ENCODE peak calls at places on chromosomes 5 and 9, in eight cellular contexts. F, A, Z, D, N, V, C and X are unnamed samples.

GRCh38 chr9:75063556-75064305 is 24.2 kb downstream of the NMRK1 start:
- DNase-seq in F (peak), D (no peak), N (no peak), A (peak), Z (no peak), C (no peak), V (no peak), X (no peak)

GRCh38 chr9:100324594-100325200 is 28.0 kb downstream of the TEX10 start:
- DNase-seq in N (no peak), C (peak), A (peak), Z (no peak), D (no peak), V (no peak), F (peak), X (no peak)

GRCh38 chr9:6575324-6575758 is 70.2 kb downstream of the GLDC start:
- DNase-seq in N (no peak), V (no peak), F (no peak), Z (no peak), A (no peak), C (no peak), D (no peak), X (no peak)

GRCh38 chr5:140468188-140468587 is 66.6 kb downstream of the ANKHD1 start:
- DNase-seq in A (peak), C (no peak), V (no peak), Z (no peak), D (no peak), F (peak), N (no peak), X (no peak)

GRCh38 chr9:68505681-68506409 is 34.8 kb downstream of the TMEM252 start:
- DNase-seq in C (no peak), D (no peak), N (no peak), A (no peak), Z (no peak), F (peak), V (no peak), X (no peak)

GRCh38 chr5:111158105-111158744 is 66.0 kb upstream of the CAMK4 start:
- DNase-seq in N (peak), A (peak), F (peak), D (peak), Z (peak), C (peak), V (peak), X (peak)

GRCh38 chr9:2722715-2723114 is 5.4 kb downstream of the KCNV2 start:
- DNase-seq in F (peak), N (no peak), V (no peak), C (no peak), Z (no peak), A (peak), D (no peak), X (peak)

GRCh38 chr5:157263586-157264090 is 2.3 kb upstream of the CYFIP2 start:
- DNase-seq in V (no peak), D (no peak), Z (no peak), C (no peak), F (no peak), N (no peak), A (no peak), X (no peak)

GRCh38 chr5:137075163-137075970 is 423.8 kb downstream of the SPOCK1 start:
- DNase-seq in F (peak), A (no peak), D (peak), N (peak), C (peak), Z (peak), V (peak), X (no peak)

GRCh38 chr9:98558575-98558974 is 150.2 kb downstream of the GABBR2 start:
- DNase-seq in N (no peak), C (no peak), A (no peak), V (peak), D (no peak), F (peak), Z (no peak), X (no peak)

GRCh38 chr5:164809831-164810230 is 1304.4 kb downstream of the MAT2B start:
- DNase-seq in Z (no peak), C (no peak), D (no peak), F (no peak), N (no peak), V (no peak), A (peak), X (no peak)

GRCh38 chr9:99120256-99120655 is 15.3 kb downstream of the TGFBR1 start:
- DNase-seq in F (no peak), V (no peak), C (no peak), D (no peak), A (no peak), Z (no peak), N (no peak), X (no peak)

GRCh38 chr9:1434082-1434481 is 383.9 kb downstream of the DMRT2 start:
- DNase-seq in V (no peak), C (peak), Z (no peak), N (no peak), F (no peak), A (no peak), D (no peak), X (no peak)

GRCh38 chr9:91100878-91101450 is 260.8 kb downstream of the AUH start:
- DNase-seq in N (no peak), F (peak), C (no peak), D (peak), V (no peak), Z (no peak), A (peak), X (no peak)

GRCh38 chr9:37969558-37970300 is 65.8 kb upstream of the SLC25A51 start:
- DNase-seq in N (no peak), Z (no peak), A (no peak), C (no peak), F (no peak), D (no peak), V (no peak), X (no peak)

GRCh38 chr5:118592234-118592633 is 396.1 kb downstream of the DTWD2 start:
- DNase-seq in F (no peak), N (no peak), A (no peak), V (no peak), Z (no peak), C (no peak), D (no peak), X (no peak)

GRCh38 chr5:98095072-98095471 is 678.4 kb upstream of the RGMB start:
- DNase-seq in F (no peak), C (no peak), D (no peak), N (no peak), V (no peak), Z (no peak), A (no peak), X (no peak)

GRCh38 chr5:177455036-177455660 is 8.5 kb downstream of the PRR7 start:
- DNase-seq in D (peak), N (peak), F (peak), Z (peak), C (peak), V (peak), A (peak), X (no peak)

GRCh38 chr5:157558681-157559080 is 16.9 kb downstream of the ADAM19 start:
- DNase-seq in A (no peak), C (no peak), F (no peak), Z (no peak), D (no peak), V (no peak), N (no peak), X (no peak)

GRCh38 chr5:173831196-173831914 is 56.8 kb upstream of the CPEB4 start:
- DNase-seq in N (no peak), V (no peak), A (no peak), C (no peak), F (no peak), D (no peak), Z (no peak), X (no peak)

GRCh38 chr5:143594913-143595818 is 191.7 kb upstream of the NR3C1 start:
- DNase-seq in D (no peak), Z (peak), A (peak), C (peak), V (no peak), F (peak), N (no peak), X (no peak)

GRCh38 chr9:2745560-2746380 is 28.5 kb downstream of the KCNV2 start:
- DNase-seq in D (no peak), F (no peak), V (no peak), C (no peak), Z (no peak), N (no peak), A (no peak), X (no peak)

GRCh38 chr5:43020294-43020711 is 19.8 kb downstream of the ANXA2R start:
- DNase-seq in V (peak), D (no peak), Z (no peak), N (no peak), F (peak), C (no peak), A (no peak), X (no peak)
- TF ChIP-seq CTCF in V (no peak), D (no peak), Z (peak), N (no peak), F (no peak), C (no peak), A (no peak), X (no peak)

DNA sequence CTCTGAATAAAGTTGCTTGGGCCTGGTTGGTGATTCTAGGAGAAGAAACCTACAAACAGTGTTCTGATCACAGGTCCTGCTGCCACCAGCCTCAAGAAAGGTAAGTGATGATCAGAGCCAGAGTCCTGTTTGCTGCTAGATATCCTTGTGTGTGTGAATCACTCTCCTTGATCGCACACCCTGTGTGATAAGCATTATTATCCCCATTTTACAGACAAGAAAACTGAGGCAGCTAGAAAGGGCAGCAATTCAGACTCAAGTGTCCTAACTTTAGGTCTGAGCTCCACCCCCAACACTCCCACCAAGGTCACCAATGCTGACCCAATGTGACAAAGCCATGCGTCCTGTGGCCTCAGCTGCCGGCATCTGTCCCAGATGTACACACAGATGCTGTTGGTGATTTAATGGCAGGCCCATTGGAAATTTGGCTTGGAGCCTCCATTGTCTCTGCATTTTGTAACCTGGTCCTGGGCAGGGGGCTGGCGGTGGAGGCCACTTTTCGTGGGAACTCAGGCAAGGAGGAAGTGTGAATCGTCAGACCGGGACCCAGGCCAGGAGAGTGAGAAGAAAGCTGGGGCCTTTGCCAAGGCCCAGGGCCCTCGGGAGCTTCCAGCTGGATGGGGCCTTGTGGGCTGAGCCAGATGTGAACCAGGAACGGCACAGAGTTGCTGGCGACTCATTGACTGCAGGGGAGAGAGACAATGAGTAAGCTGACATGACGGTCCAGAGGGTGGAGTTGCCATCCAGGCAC is 29.8 kb upstream of the GGTA1 start:
- DNase-seq in V (peak), D (peak), F (peak), Z (no peak), A (peak), C (no peak), N (peak), X (peak)
- H3K4me3 ChIP-seq in V (no peak), D (no peak), F (no peak), Z (no peak), A (no peak), C (no peak), N (no peak), X (no peak)

DNA sequence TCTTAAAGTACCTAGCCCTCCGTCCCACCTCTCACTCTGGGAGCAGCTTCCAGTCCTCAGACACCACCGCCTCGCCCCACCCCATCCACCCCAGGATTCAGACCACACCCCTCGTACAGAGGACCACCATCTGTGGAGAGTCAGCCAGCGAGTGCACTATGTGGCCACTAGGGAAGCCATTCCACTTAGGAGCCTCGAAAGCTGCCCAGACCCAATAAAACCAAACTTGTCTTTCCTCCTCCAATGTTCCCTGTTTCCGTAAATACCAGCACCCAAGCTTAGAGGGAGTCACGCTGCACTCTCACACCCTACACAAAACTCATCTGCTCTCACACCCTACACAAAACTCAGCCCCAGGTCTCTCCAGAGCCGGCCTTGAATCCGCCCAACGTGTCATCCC is 1.9 kb downstream of the GCNT4 start:
- DNase-seq in C (peak), F (peak), A (no peak), V (peak), N (no peak), D (no peak), Z (no peak), X (no peak)
- TF ChIP-seq CTCF in C (no peak), F (peak), A (peak), V (no peak), N (no peak), D (no peak), Z (peak), X (peak)

DNA sequence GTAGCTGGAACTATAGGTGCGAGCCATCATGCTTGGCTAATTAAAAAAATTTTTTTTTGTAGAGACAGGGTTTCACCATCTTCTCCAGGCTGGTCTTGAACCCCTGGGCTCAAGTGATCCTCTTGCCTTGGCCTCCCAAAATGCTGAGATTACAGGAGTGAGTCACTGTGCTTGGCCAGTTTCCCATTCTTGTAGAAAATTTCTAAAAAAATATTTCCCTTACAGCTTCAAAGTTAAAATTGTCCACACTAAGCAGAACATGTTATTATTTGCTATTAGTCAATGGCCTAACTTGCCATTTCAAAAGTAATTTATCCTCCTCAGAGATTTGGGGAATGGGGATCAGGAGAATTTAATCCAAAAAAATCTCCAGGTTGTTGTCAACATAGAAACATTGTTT is 40.1 kb downstream of the SLC38A9 start:
- DNase-seq in Z (no peak), N (no peak), F (peak), A (peak), D (no peak), C (no peak), V (no peak), X (no peak)
- H3K4me3 ChIP-seq in Z (no peak), N (no peak), F (no peak), A (no peak), D (no peak), C (no peak), V (no peak), X (no peak)

DNA sequence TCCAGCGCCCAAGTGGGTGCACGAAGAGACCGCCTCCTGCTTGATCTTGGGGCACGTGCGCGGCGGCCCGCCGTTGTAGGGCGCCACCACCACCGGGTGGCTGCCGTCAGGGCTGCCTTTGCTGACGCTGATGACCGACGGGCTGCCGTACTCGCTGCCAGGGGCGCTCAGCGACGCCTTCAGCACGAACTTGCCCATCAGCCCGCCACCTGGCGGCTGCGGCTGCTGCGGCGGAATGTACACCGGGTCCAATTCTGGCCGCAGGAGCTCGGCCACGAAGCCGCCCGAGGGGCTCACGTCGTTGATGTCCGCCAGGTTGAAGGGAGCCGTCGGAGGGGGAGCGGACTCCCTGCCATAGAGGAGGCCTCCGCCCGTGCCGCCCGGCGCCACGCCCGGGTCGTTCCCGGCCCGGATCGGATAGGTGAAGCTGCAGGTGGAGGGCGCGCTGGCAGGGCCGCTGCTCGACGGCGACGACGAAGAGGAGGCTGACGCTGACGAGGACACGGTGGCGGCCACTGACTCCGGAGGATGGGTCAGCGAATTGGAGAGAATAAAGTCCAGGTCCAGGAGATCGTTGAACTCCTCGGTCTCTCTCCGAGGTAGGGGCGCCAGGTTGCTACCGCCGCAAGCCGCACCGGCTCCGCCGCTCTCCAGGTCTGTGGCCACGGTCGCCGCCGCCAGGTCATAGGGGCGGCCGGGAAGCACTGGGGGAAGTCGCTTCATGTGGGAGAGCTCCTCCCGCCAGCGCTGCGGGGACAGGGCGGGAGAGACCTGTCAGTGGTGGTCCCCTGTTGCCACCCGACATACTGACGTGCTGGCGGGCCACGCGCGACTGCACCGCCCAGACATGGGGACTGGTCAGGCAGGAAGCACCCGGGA is 1.8 kb downstream of the KLF4 start:
- DNase-seq in D (peak), F (peak), V (peak), C (peak), Z (no peak), N (peak), A (peak), X (no peak)
- TF ChIP-seq CTCF in D (peak), F (peak), V (peak), C (peak), Z (peak), N (peak), A (peak), X (peak)

GRCh38 chr9:36191290-36191645 is 547 bp downstream of the CLTA start:
- DNase-seq in V (peak), A (no peak), N (peak), D (no peak), C (no peak), Z (no peak), F (no peak), X (no peak)

GRCh38 chr9:36190388-36191289 is at the start of gene CLTA:
- DNase-seq in C (peak), D (peak), V (peak), Z (peak), A (peak), F (peak), N (peak), X (peak)

GRCh38 chr9:36191696-36192095 is 975 bp downstream of the CLTA start:
- DNase-seq in V (no peak), C (no peak), D (no peak), F (no peak), N (no peak), A (no peak), Z (no peak), X (no peak)

GRCh38 chr9:36193049-36193448 is 2.3 kb downstream of the CLTA start:
- DNase-seq in D (no peak), F (no peak), Z (no peak), A (no peak), C (no peak), N (no peak), V (no peak), X (no peak)

GRCh38 chr9:36192196-36192595 is 1.5 kb downstream of the CLTA start:
- DNase-seq in Z (no peak), C (no peak), F (peak), D (no peak), V (no peak), A (no peak), N (no peak), X (no peak)
- H3K4me3 ChIP-seq in Z (peak), C (peak), F (peak), D (peak), V (peak), A (peak), N (peak), X (peak)

GRCh38 chr5:65102826-65103673 is 334.3 kb downstream of the CWC27 start:
- DNase-seq in N (peak), C (peak), Z (no peak), F (peak), D (peak), A (peak), V (peak), X (no peak)
- TF ChIP-seq CTCF in N (peak), C (peak), Z (peak), F (no peak), D (peak), A (peak), V (no peak), X (peak)

DNA sequence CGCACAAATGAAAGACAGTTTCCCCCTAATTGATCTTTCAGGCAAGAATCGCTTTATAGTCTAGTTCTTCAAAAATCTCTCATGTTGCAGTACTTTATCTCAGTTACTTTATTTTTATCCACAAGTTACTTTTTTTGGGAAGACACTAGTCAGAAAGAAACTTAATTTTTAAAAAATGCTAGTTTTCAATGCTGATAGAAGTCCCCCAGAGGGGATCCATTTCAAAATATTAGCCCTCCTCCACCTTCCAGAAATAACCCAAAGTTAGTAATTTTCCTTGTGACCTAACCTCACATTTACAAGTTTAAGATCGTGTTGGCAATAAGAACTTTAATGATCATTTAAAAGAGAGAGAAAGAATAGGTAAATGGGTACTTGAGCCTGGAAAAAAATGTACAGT is 11.0 kb downstream of the C1QTNF3 start:
- DNase-seq in C (no peak), A (no peak), D (no peak), V (no peak), Z (no peak), F (no peak), N (no peak), X (no peak)
- H3K4me3 ChIP-seq in C (no peak), A (no peak), D (no peak), V (no peak), Z (no peak), F (no peak), N (no peak), X (no peak)

DNA sequence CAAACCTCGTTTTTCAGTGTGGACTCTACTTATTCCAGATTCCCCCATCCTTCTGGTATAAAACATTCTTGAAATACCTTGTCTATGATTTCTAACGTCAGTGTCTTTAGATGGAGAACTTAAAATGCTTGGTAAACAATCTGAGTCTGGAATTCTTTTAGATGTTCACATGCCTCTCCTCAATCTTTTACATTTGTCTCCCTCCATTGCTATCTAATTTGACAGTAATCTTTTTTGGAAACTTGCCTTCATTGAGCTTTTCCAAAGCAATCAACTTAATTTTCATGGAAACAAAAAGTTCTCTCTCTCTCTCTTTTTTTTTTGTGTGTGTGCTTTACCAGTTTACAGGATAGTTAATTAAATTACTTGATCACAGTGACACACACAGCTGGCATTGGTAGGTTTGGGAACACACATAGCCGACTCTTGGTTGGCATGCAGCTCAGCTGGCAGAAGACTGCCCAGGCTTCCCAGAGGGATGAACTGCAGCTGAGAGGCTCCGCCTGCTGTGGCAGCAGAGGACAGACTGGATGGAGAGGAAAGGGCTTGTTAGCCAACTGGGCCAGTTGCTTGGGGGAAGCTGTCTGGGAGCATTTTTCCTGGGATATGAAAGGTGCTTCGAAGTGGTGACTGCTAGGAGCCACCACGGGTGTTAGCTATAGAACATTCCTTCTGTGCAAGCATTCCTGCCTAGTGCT is 271.3 kb downstream of the ZSWIM6 start:
- DNase-seq in A (no peak), C (peak), N (no peak), Z (no peak), V (no peak), D (peak), F (peak), X (no peak)
- TF ChIP-seq CTCF in A (peak), C (no peak), N (no peak), Z (no peak), V (no peak), D (peak), F (no peak), X (peak)